ENCODE peak calls at places on chromosomes 2 and 18, in five cellular contexts. W, G, Q, D and Z are unnamed samples.
A peak's percentile ranks its signal among the peaks of the same experiment; 100 is the strongest.

GRCh38 chr2:10414000-10414451 is 34.1 kb downstream of the ODC1 start:
- DNase-seq in W (no peak), G (no peak), Q (no peak), D (no peak), Z (peak; percentile 54)

GRCh38 chr2:15553951-15554350 is 7.2 kb downstream of the NBAS start:
- DNase-seq in W (no peak), G (no peak), Q (no peak), D (no peak), Z (no peak)

GRCh38 chr2:159075726-159076125 is 107.3 kb downstream of the TANC1 start:
- DNase-seq in W (no peak), G (peak; percentile 57), Q (no peak), D (no peak), Z (no peak)

GRCh38 chr2:101501443-101501842 is 26.5 kb upstream of the RFX8 start:
- DNase-seq in W (no peak), G (no peak), Q (no peak), D (no peak), Z (no peak)

GRCh38 chr2:82139979-82140611 is 1835.5 kb upstream of the LRRTM1 start:
- DNase-seq in W (no peak), G (no peak), Q (no peak), D (no peak), Z (no peak)

GRCh38 chr2:45651415-45652089 is at the start of gene PRKCE:
- DNase-seq in W (no peak), G (no peak), Q (no peak), D (peak; percentile 17), Z (peak; percentile 31)

GRCh38 chr18:25334588-25334987 is 17.4 kb downstream of the ZNF521 start:
- DNase-seq in W (no peak), G (no peak), Q (no peak), D (no peak), Z (no peak)

GRCh38 chr2:148552675-148553331 is 91.7 kb upstream of the EPC2 start:
- DNase-seq in W (no peak), G (no peak), Q (no peak), D (no peak), Z (no peak)

GRCh38 chr2:55926246-55926645 is 2.7 kb upstream of the EFEMP1 start:
- DNase-seq in W (no peak), G (no peak), Q (no peak), D (no peak), Z (no peak)

GRCh38 chr2:236162031-236162803 is 6.0 kb downstream of the GBX2 start:
- DNase-seq in W (no peak), G (no peak), Q (no peak), D (no peak), Z (peak; percentile 12)

GRCh38 chr2:893311-893710 is 57.3 kb upstream of the SNTG2 start:
- DNase-seq in W (no peak), G (peak; percentile 2), Q (no peak), D (no peak), Z (peak; percentile 30)

GRCh38 chr2:158099716-158100115 is 2.0 kb upstream of the UPP2 start:
- DNase-seq in W (no peak), G (peak; percentile 13), Q (no peak), D (no peak), Z (no peak)

GRCh38 chr18:51151568-51152511 is 45.6 kb downstream of the MEX3C start:
- DNase-seq in W (no peak), G (no peak), Q (no peak), D (peak; percentile 41), Z (no peak)

GRCh38 chr2:235938611-235939010 is 229.6 kb downstream of the GBX2 start:
- DNase-seq in W (no peak), G (no peak), Q (no peak), D (no peak), Z (no peak)

GRCh38 chr2:191892391-191892790 is 45.5 kb upstream of the CAVIN2 start:
- DNase-seq in W (peak; percentile 52), G (peak; percentile 91), Q (no peak), D (no peak), Z (no peak)